ENCODE peak calls at places on chromosomes 11 and 22, in five cellular contexts. T, Z, D, G and F are unnamed samples.

GRCh38 chr11:10666556-10666955 is 27.0 kb downstream of the IRAG1 start:
- DNase-seq in T (peak; percentile 60), Z (no peak), D (peak; percentile 60), G (no peak), F (no peak)

GRCh38 chr22:21028277-21029251 is 3.8 kb downstream of the SLC7A4 start:
- DNase-seq in T (no peak), Z (no peak), D (no peak), G (no peak), F (no peak)

GRCh38 chr11:96324912-96325311 is 18.1 kb downstream of the MAML2 start:
- DNase-seq in T (peak; percentile 97), Z (no peak), D (peak; percentile 94), G (no peak), F (no peak)

GRCh38 chr11:12271826-12272366 is 105.5 kb upstream of the PARVA start:
- DNase-seq in T (no peak), Z (no peak), D (no peak), G (no peak), F (no peak)

GRCh38 chr11:133403900-133404299 is 128.4 kb downstream of the OPCML start:
- DNase-seq in T (no peak), Z (no peak), D (no peak), G (no peak), F (no peak)

GRCh38 chr11:44575288-44575672 is 9.8 kb downstream of the CD82 start:
- DNase-seq in T (peak; percentile 70), Z (no peak), D (peak; percentile 80), G (no peak), F (no peak)

GRCh38 chr11:30342736-30343166 is 19.8 kb downstream of the ARL14EP start:
- DNase-seq in T (no peak), Z (no peak), D (no peak), G (no peak), F (no peak)

GRCh38 chr22:41360126-41360525 is 21.6 kb upstream of the TEF start:
- DNase-seq in T (no peak), Z (peak; percentile 72), D (no peak), G (no peak), F (peak; percentile 61)

GRCh38 chr22:29071261-29072045 is 1.4 kb upstream of the KREMEN1 start:
- DNase-seq in T (no peak), Z (peak; percentile 86), D (peak; percentile 39), G (no peak), F (peak; percentile 82)

GRCh38 chr11:69538840-69539239 is 57.4 kb downstream of the LINC01488 start:
- DNase-seq in T (no peak), Z (no peak), D (no peak), G (peak; percentile 9), F (no peak)

GRCh38 chr11:90809581-90809980 is 586.7 kb upstream of the CHORDC1 start:
- DNase-seq in T (no peak), Z (no peak), D (no peak), G (no peak), F (no peak)

GRCh38 chr11:1011320-1011698 is 25.2 kb downstream of the MUC6 start:
- DNase-seq in T (no peak), Z (no peak), D (no peak), G (no peak), F (no peak)

GRCh38 chr11:23564370-23564769 is 704.1 kb upstream of the CCDC179 start:
- DNase-seq in T (no peak), Z (no peak), D (no peak), G (no peak), F (no peak)

GRCh38 chr11:121112498-121113455 is 11.7 kb downstream of the TECTA start:
- DNase-seq in T (peak; percentile 52), Z (peak; percentile 81), D (peak; percentile 77), G (peak; percentile 54), F (peak; percentile 89)

GRCh38 chr22:38418589-38418988 is 36.4 kb downstream of the KCNJ4 start:
- DNase-seq in T (peak; percentile 21), Z (no peak), D (no peak), G (no peak), F (peak; percentile 2)

GRCh38 chr22:23053051-23053707 is 17.1 kb upstream of the GNAZ start:
- DNase-seq in T (no peak), Z (no peak), D (no peak), G (no peak), F (no peak)

DNA sequence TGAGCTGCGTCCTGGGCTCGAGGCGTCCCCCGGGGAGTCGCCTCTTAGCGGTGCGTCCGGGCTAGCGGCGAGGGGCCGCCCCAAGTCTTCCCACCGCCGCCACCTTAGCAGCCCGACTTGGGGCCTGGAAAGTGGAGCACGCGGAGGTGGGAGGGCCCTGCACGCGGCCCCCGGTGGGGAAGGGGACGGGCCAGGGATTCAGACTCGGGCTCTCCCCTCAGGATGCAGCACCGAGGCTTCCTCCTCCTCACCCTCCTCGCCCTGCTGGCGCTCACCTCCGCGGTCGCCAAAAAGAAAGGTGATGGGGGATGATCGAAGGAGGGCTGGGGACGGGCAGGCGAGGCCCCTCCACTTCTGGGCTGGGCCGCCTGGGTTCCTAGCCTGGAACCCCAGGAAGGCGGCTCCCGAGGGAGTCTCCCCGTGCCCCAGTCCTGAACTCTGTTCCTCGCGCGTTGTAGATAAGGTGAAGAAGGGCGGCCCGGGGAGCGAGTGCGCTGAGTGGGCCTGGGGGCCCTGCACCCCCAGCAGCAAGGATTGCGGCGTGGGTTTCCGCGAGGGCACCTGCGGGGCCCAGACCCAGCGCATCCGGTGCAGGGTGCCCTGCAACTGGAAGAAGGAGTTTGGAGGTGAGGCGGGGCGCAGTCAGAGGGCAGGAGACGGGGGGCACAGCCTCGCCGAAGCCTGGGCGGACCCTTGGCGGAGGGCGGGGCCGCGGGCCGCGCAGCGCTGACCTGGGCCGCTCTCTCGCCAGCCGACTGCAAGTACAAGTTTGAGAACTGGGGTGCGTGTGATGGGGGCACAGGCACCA is 571 bp downstream of the MDK start:
- DNase-seq in T (no peak), Z (peak; percentile 62), D (peak; percentile 42), G (peak; percentile 52), F (no peak)
- TF ChIP-seq EZH2 in T (no peak), Z (no peak), D (no peak), G (no peak), F (no peak)

GRCh38 chr11:93605638-93606037 is 55.8 kb upstream of the CEP295 start:
- DNase-seq in T (no peak), Z (no peak), D (no peak), G (no peak), F (no peak)

GRCh38 chr11:93608280-93608862 is 53.1 kb upstream of the CEP295 start:
- DNase-seq in T (no peak), Z (no peak), D (no peak), G (no peak), F (no peak)

GRCh38 chr11:93606314-93606713 is 55.2 kb upstream of the CEP295 start:
- DNase-seq in T (no peak), Z (no peak), D (no peak), G (no peak), F (no peak)

GRCh38 chr11:93604276-93604675 is 57.2 kb upstream of the CEP295 start:
- DNase-seq in T (no peak), Z (no peak), D (no peak), G (no peak), F (no peak)

DNA sequence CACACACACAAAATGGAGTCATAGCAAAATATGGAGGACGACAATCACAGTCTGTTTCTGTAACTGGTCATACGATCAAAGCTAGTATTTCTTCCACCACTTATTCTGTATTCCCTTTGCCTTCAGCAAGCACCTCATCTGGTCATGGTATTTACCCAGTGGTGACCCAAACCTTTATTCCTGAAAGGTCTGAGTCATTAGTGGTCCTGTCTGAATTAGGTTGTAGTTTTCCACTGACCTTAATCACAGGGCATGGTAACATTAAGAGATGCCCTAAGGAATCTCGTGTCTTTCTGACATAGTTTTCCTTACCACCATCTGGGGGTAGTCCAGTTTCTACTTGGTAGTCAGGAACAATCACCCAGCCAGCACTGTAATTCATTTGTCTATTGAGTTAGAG is 54.8 kb upstream of the CEP295 start:
- DNase-seq in T (no peak), Z (no peak), D (no peak), G (no peak), F (no peak)
- H3K4me2 ChIP-seq in T (no peak overlapping the region), Z (no peak overlapping the region), D (no peak overlapping the region), G (no peak overlapping the region), F (no peak overlapping the region)

GRCh38 chr22:43811777-43812148 is 342 bp downstream of the EFCAB6 start:
- DNase-seq in T (no peak), Z (no peak), D (peak; percentile 48), G (no peak), F (peak; percentile 55)

GRCh38 chr22:43812149-43812842 is at the start of gene EFCAB6:
- DNase-seq in T (peak; percentile 82), Z (peak; percentile 97), D (peak; percentile 89), G (peak; percentile 90), F (peak; percentile 97)

GRCh38 chr22:43814264-43814663 is 2.2 kb upstream of the EFCAB6 start:
- DNase-seq in T (no peak), Z (no peak), D (no peak), G (no peak), F (no peak)

GRCh38 chr22:43817402-43817801 is 5.3 kb upstream of the EFCAB6 start:
- DNase-seq in T (no peak), Z (no peak), D (no peak), G (no peak), F (no peak)

GRCh38 chr22:43812890-43813289 is 785 bp upstream of the EFCAB6 start:
- DNase-seq in T (no peak), Z (no peak), D (no peak), G (no peak), F (no peak)
- TF ChIP-seq EZH2 in T (no peak), Z (no peak), D (no peak), G (no peak), F (no peak)

DNA sequence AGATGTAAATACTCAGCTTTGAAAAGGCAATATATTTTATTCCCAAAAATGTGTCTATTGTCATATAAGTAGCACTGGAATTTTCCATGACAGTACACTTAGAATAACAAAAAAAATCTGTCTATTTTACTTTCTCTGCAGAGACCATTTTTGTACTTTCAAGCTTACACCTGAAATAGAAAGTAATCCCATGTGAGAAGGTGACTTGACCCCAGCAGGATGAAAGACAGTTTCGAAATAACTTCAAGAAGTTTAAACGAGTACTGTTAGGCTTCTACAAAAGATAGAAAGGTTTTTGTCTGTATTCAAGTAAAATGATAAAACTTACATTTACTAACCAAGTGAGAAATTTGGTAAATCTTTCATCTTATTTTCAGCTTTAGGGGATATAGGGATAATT is 259.9 kb upstream of the CTSC start:
- DNase-seq in T (no peak), Z (no peak), D (no peak), G (no peak), F (no peak)
- H3K4me2 ChIP-seq in T (no peak overlapping the region), Z (no peak overlapping the region), D (no peak overlapping the region), G (no peak overlapping the region), F (no peak overlapping the region)

DNA sequence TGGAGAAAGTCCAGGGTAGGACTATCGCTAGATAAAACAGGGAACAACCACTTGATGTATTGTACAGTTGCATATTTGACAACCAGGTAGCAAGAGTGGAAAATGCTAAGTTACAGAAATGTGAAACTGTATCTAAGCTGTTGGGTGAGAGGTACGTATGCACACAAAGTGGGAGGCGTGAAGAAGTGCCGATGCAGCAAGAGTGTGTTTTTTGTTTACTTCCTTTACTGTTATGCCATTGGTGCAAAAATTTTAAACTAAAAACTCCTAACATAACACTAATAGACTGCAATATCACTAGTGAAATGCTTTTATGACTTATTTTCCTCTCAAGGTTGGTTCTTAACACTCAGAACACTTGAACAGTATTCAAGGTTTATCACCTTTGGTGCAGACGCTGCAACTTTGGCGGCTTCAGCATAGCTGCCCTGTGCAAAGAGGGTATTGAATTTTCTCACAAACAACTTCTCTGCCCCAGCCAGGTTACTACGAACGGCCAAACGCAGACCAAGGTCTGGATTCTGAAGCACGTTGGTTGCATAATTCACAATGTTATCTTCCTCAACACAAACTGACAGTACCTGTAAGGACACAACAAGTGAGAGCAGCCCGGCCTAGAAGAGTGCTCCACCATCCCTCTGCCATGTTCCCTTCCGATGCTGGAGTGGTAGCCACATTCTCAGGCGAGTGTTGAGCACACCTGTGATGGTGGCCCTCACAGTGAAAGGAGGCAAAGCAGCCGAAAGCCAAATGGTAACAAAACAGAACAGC is 55.8 kb upstream of the SLC25A1 start:
- DNase-seq in T (no peak), Z (no peak), D (no peak), G (no peak), F (no peak)
- TF ChIP-seq EZH2 in T (no peak), Z (no peak), D (no peak), G (no peak), F (no peak)